ENCODE peak calls at places on chromosomes 3 and 15, in eight cellular contexts. V is stomach, X is left lung, G is psoas muscle, I is brain microvascular endothelial cell, Y is neural progenitor cell, L is tibial nerve, D is dorsolateral prefrontal cortex. B is an unnamed sample.

GRCh38 chr15:98873441-98874218 is 134.0 kb downstream of the PGPEP1L start:
- DNase-seq in V (no peak), X (peak), G (no peak), I (peak), Y (peak), L (no peak), D (no peak), B (no peak)

GRCh38 chr3:5205165-5205941 is 17.8 kb downstream of the EDEM1 start:
- DNase-seq in V (no peak), X (no peak), G (no peak), I (no peak), Y (no peak), L (no peak), D (no peak), B (no peak)

GRCh38 chr15:62469478-62469873 is 304.4 kb upstream of the C2CD4B start:
- DNase-seq in V (no peak), X (peak), G (no peak), I (no peak), Y (no peak), L (no peak), D (no peak), B (no peak)

GRCh38 chr3:23368731-23369130 is 165.6 kb downstream of the UBE2E2 start:
- DNase-seq in V (no peak), X (no peak), G (no peak), I (no peak), Y (no peak), L (no peak), D (no peak), B (no peak)

GRCh38 chr3:190378240-190378891 is 9.6 kb upstream of the CLDN16 start:
- DNase-seq in V (no peak), X (no peak), G (peak), I (peak), Y (no peak), L (no peak), D (no peak), B (peak)

GRCh38 chr3:31035681-31036080 is 141.2 kb upstream of the GADL1 start:
- DNase-seq in V (no peak), X (no peak), G (no peak), I (peak), Y (no peak), L (no peak), D (no peak), B (no peak)

GRCh38 chr3:10468611-10469354 is 36.6 kb downstream of the ATP2B2 start:
- DNase-seq in V (no peak), X (no peak), G (no peak), I (no peak), Y (no peak), L (no peak), D (no peak), B (no peak)

GRCh38 chr3:190120161-190121060 is at the start of gene P3H2:
- DNase-seq in V (peak), X (peak), G (peak), I (peak), Y (peak), L (peak), D (peak), B (peak)

GRCh38 chr3:69669070-69669469 is 70.2 kb upstream of the MITF start:
- DNase-seq in V (no peak), X (no peak), G (no peak), I (no peak), Y (no peak), L (no peak), D (no peak), B (no peak)

GRCh38 chr15:73897441-73898261 is 24.3 kb downstream of the TBC1D21 start:
- DNase-seq in V (peak), X (peak), G (peak), I (peak), Y (peak), L (no peak), D (no peak), B (peak)

GRCh38 chr15:65328506-65329297 is 24.2 kb downstream of the RNU5B-1 start:
- DNase-seq in V (no peak), X (no peak), G (no peak), I (no peak), Y (no peak), L (no peak), D (no peak), B (no peak)

GRCh38 chr15:33211409-33211808 is 16.9 kb upstream of the FMN1 start:
- DNase-seq in V (peak), X (no peak), G (no peak), I (no peak), Y (no peak), L (peak), D (no peak), B (no peak)

GRCh38 chr3:117019082-117019713 is 309.6 kb downstream of the TUSC7 start:
- DNase-seq in V (peak), X (peak), G (peak), I (peak), Y (peak), L (peak), D (peak), B (peak)

GRCh38 chr15:71752604-71753289 is 57.6 kb upstream of the NR2E3 start:
- DNase-seq in V (no peak), X (no peak), G (peak), I (peak), Y (peak), L (no peak), D (no peak), B (peak)

GRCh38 chr15:91186892-91187644 is 87.0 kb downstream of the SV2B start:
- DNase-seq in V (no peak), X (no peak), G (no peak), I (peak), Y (peak), L (no peak), D (no peak), B (no peak)

GRCh38 chr3:172155880-172156279 is 116.5 kb downstream of the FNDC3B start:
- DNase-seq in V (no peak), X (no peak), G (no peak), I (no peak), Y (peak), L (no peak), D (no peak), B (no peak)

GRCh38 chr15:66672867-66673266 is 29.2 kb upstream of the SMAD6 start:
- DNase-seq in V (no peak), X (no peak), G (no peak), I (no peak), Y (no peak), L (no peak), D (no peak), B (no peak)

GRCh38 chr3:128168830-128169229 is 15.5 kb downstream of the EEFSEC start:
- DNase-seq in V (no peak), X (no peak), G (no peak), I (no peak), Y (no peak), L (no peak), D (no peak), B (no peak)

GRCh38 chr3:13119471-13120220 is 46.4 kb upstream of the IQSEC1 start:
- DNase-seq in V (no peak), X (no peak), G (no peak), I (no peak), Y (no peak), L (no peak), D (no peak), B (no peak)

GRCh38 chr3:179182892-179183291 is 34.7 kb downstream of the PIK3CA start:
- DNase-seq in V (no peak), X (no peak), G (no peak), I (no peak), Y (no peak), L (no peak), D (no peak), B (no peak)

GRCh38 chr3:120683213-120683612 is 1.2 kb upstream of the HGD start:
- DNase-seq in V (no peak), X (no peak), G (no peak), I (no peak), Y (no peak), L (no peak), D (no peak), B (no peak)

GRCh38 chr15:69852482-69853275 is 245.0 kb downstream of the TLE3 start:
- DNase-seq in V (no peak), X (no peak), G (no peak), I (peak), Y (no peak), L (no peak), D (no peak), B (no peak)

GRCh38 chr3:57079221-57079831 is 18.9 kb downstream of the SPATA12 start:
- DNase-seq in V (peak), X (peak), G (peak), I (no peak), Y (peak), L (no peak), D (peak), B (no peak)

GRCh38 chr3:151307131-151307530 is 9.5 kb downstream of the GPR87 start:
- DNase-seq in V (no peak), X (no peak), G (no peak), I (no peak), Y (no peak), L (no peak), D (no peak), B (no peak)

GRCh38 chr3:139721370-139721769 is 43.6 kb upstream of the NMNAT3 start:
- DNase-seq in V (no peak), X (no peak), G (no peak), I (no peak), Y (no peak), L (no peak), D (no peak), B (no peak)

GRCh38 chr3:115648559-115648958 is 25.2 kb downstream of the GAP43 start:
- DNase-seq in V (no peak), X (no peak), G (no peak), I (no peak), Y (no peak), L (no peak), D (no peak), B (no peak)

GRCh38 chr3:58073315-58074125 is 65.3 kb downstream of the FLNB start:
- DNase-seq in V (no peak), X (no peak), G (no peak), I (no peak), Y (no peak), L (no peak), D (no peak), B (no peak)

GRCh38 chr15:37007301-37007700 is 93.0 kb downstream of the MEIS2 start:
- DNase-seq in V (no peak), X (no peak), G (no peak), I (no peak), Y (no peak), L (no peak), D (no peak), B (no peak)

GRCh38 chr3:188421151-188421821 is 267.3 kb downstream of the LPP start:
- DNase-seq in V (no peak), X (no peak), G (no peak), I (peak), Y (no peak), L (no peak), D (no peak), B (peak)

GRCh38 chr3:123338021-123338619 is 110.8 kb downstream of the ADCY5 start:
- DNase-seq in V (no peak), X (peak), G (no peak), I (no peak), Y (no peak), L (no peak), D (no peak), B (no peak)

GRCh38 chr3:49158108-49158709 is 7.9 kb downstream of the CCDC71 start:
- DNase-seq in V (peak), X (no peak), G (no peak), I (no peak), Y (peak), L (no peak), D (no peak), B (no peak)

GRCh38 chr3:133425898-133426297 is 26.0 kb downstream of the BFSP2 start:
- DNase-seq in V (no peak), X (no peak), G (no peak), I (no peak), Y (no peak), L (no peak), D (no peak), B (no peak)

GRCh38 chr15:23857028-23857641 is 170.0 kb upstream of the NDN start:
- DNase-seq in V (peak), X (no peak), G (peak), I (peak), Y (peak), L (no peak), D (peak), B (no peak)

GRCh38 chr3:50160561-50160983 is 5.4 kb downstream of the SEMA3F start:
- DNase-seq in V (peak), X (no peak), G (no peak), I (no peak), Y (peak), L (no peak), D (no peak), B (no peak)

GRCh38 chr3:47850062-47850802 is 47.3 kb downstream of the DHX30 start:
- DNase-seq in V (no peak), X (no peak), G (no peak), I (peak), Y (peak), L (no peak), D (no peak), B (peak)

GRCh38 chr3:150252462-150252861 is 155.6 kb upstream of the TSC22D2 start:
- DNase-seq in V (no peak), X (no peak), G (no peak), I (peak), Y (no peak), L (no peak), D (no peak), B (no peak)

GRCh38 chr3:186825294-186825821 is 17.2 kb upstream of the ADIPOQ start:
- DNase-seq in V (no peak), X (no peak), G (peak), I (peak), Y (peak), L (no peak), D (peak), B (peak)

GRCh38 chr15:38176696-38177095 is 75.9 kb upstream of the SPRED1 start:
- DNase-seq in V (no peak), X (no peak), G (no peak), I (no peak), Y (no peak), L (no peak), D (no peak), B (no peak)

GRCh38 chr3:141306922-141307321 is 61.4 kb upstream of the ZBTB38 start:
- DNase-seq in V (no peak), X (no peak), G (no peak), I (no peak), Y (no peak), L (no peak), D (no peak), B (no peak)

GRCh38 chr3:141305436-141305835 is 62.9 kb upstream of the ZBTB38 start:
- DNase-seq in V (no peak), X (no peak), G (no peak), I (peak), Y (peak), L (no peak), D (no peak), B (no peak)

GRCh38 chr3:141306276-141306675 is 62.0 kb upstream of the ZBTB38 start:
- DNase-seq in V (no peak), X (no peak), G (no peak), I (no peak), Y (no peak), L (no peak), D (no peak), B (no peak)

GRCh38 chr3:141303481-141304223 is 64.7 kb upstream of the ZBTB38 start:
- DNase-seq in V (peak), X (no peak), G (no peak), I (peak), Y (peak), L (no peak), D (no peak), B (peak)

DNA sequence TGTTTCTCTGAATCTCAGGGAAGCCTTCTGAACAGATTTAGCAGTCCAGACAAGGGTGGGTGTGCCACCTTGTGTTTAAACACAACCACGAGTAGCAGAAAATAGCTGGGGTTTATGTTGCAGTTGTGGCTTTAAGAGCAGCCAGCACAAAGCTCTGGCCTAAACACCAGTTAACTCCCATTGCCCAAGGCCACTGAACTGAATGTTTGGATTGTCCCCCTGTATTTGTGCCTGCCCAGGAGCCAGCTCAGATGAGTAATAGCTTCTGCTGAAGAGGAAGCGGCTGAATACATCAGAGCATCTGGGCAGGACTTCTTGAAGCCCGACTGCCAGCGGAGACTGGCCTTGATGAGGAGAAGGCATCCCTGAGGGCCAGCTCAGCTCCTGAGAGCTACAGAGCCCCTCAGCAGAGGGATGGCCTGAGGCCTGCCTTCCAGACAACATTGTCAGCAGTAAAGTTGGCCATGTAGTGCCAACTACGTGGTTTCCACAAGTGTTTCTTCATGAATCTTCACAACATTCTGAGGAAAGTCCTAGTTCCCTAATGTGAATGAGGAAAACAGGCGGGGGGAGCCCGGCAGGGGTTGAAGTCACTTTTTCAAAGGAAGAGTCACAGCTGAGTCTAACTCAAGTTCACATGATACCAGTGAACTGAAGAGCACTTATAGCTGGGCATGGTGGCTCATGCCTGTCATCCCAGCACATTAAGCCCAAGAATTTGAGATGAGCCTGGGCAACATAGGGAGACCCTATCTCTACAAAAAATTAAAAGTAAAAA is 65.8 kb upstream of the ZBTB38 start:
- DNase-seq in V (no peak), X (no peak), G (no peak), I (peak), Y (no peak), L (no peak), D (no peak), B (peak)
- TF ChIP-seq CTCF in V (no peak), X (no peak), G (no peak), I (peak), Y (no peak), L (no peak), D (peak), B (peak)

DNA sequence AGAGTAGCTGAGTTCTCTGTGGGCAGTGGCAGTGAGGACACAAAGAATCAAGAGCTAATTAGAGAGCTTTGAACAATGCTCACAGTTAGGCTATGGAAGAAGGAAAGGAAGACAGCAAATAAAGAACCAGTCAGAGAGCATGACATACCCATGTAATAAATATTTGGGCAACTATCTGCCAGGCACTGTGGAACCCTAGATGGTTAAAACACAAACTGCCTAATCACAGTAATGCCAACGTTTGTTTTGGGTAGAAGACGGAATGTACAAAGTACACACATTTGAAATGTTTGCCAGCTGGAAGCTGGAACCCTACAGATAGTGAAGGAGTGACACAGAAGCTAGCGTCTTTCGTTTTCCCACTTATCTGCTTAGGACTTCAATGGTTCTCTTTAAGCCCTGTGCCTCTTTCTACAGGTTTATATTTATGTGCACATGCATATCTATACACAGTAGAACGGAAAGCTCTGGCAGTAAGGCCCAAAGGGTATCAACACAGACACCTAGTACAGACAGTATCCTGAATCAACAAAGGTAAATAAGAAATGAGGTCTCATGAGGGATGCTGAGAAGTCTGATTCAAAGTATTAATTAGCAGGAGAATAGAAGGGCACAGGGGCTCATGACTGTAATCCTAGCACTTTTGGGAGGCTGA is 44.6 kb downstream of the ANKRD28 start:
- DNase-seq in V (peak), X (no peak), G (no peak), I (no peak), Y (peak), L (no peak), D (no peak), B (no peak)
- H3K27ac ChIP-seq in V (no peak), X (peak), G (peak), I (peak), Y (peak), L (peak), D (peak), B (no peak)

DNA sequence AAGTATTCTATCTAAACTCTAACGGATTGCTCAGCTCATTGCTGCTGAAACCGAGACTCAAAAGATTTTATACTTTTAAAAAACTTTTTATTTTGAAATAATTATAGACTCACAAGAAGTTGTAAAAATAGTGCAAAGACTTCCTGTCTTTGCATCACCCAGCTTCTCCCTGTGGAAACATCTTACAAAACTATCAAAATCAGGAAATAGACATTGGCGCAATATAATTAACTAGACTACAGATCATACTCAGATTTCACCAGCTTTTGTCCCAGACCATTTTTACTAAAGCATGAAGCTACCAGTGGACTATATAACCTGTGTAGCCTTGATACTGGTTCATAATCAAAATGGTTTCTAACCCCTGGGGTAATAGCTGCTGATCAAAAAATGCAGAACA is 466.2 kb downstream of the PDCD6IP start:
- DNase-seq in V (no peak), X (no peak), G (no peak), I (no peak), Y (no peak), L (no peak), D (no peak), B (no peak)
- H3K4me3 ChIP-seq in V (no peak), X (no peak), G (no peak), I (no peak), Y (no peak), L (no peak), D (no peak), B (no peak)

GRCh38 chr15:79829950-79830349 is 66.9 kb downstream of the MTHFS start:
- DNase-seq in V (no peak), X (no peak), G (no peak), I (no peak), Y (no peak), L (no peak), D (no peak), B (no peak)

GRCh38 chr15:79832358-79832757 is 64.5 kb downstream of the MTHFS start:
- DNase-seq in V (no peak), X (no peak), G (no peak), I (no peak), Y (no peak), L (no peak), D (no peak), B (no peak)

GRCh38 chr15:79831635-79832034 is 65.2 kb downstream of the MTHFS start:
- DNase-seq in V (no peak), X (no peak), G (no peak), I (no peak), Y (no peak), L (no peak), D (no peak), B (no peak)

GRCh38 chr15:79826800-79827199 is 70.0 kb downstream of the MTHFS start:
- DNase-seq in V (no peak), X (no peak), G (no peak), I (no peak), Y (no peak), L (no peak), D (no peak), B (no peak)

DNA sequence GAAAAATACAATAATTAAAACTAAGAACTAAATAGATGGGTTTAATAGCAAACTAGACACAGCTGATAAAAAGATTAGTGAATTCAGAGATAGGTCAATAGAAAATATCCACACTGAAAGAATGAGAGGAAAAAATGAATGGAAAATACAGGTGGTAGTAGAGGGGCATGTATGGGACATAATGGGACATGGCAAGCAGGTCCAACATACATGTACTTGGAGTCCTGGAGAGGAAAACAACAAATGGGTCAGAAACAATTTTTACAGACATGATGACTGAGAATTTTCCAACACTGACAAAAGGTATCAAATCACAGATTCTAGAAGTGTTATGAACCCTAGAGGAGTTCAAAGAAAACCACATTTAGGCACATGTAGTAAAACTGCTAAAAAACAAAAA is 68.4 kb downstream of the MTHFS start:
- DNase-seq in V (no peak), X (no peak), G (no peak), I (no peak), Y (no peak), L (no peak), D (no peak), B (no peak)
- TF ChIP-seq CTCF in V (no peak), X (no peak), G (no peak), I (no peak), Y (no peak), L (no peak), D (no peak), B (no peak)